ENCODE peak calls at places on chromosomes 7 and 10, in seven cellular contexts. P is fibroblast of the aortic adventitia; D is NCI-H460; C is activated CD4-positive, alpha-beta T cell treated with anti-CD3 and anti-CD28 coated beads, Interleukin-2, amount 50 U/mL, for 24 hours; M is endothelial cell; T is Daoy; Z is HuH-7.5. O is an unnamed sample.

GRCh38 chr7:106165328-106165727 is 53.2 kb upstream of the SYPL1 start:
- DNase-seq in Z (no peak), P (peak), D (no peak), M (no peak), T (peak), C (no peak), O (no peak)

GRCh38 chr7:121337398-121337797 is 8.6 kb downstream of the WNT16 start:
- DNase-seq in Z (no peak), D (peak), P (peak), M (no peak), C (no peak), T (peak), O (no peak)

GRCh38 chr10:99337911-99338310 is 8.8 kb downstream of the CNNM1 start:
- DNase-seq in C (no peak), P (no peak), T (no peak), M (no peak), D (no peak), Z (no peak), O (no peak)

GRCh38 chr10:120715214-120715613 is 135.9 kb upstream of the WDR11 start:
- DNase-seq in P (no peak), D (no peak), Z (no peak), C (no peak), M (no peak), T (no peak), O (no peak)

GRCh38 chr7:1811850-1812692 is 142.0 kb downstream of the ELFN1 start:
- DNase-seq in D (peak), P (no peak), T (no peak), M (no peak), Z (peak), C (no peak), O (no peak)

GRCh38 chr7:2785071-2785500 is 59.0 kb downstream of the GNA12 start:
- DNase-seq in P (peak), M (no peak), T (peak), D (peak), C (no peak), Z (no peak), O (no peak)

GRCh38 chr10:18875480-18875879 is 173.1 kb upstream of the MALRD1 start:
- DNase-seq in T (peak), D (no peak), Z (no peak), M (no peak), P (no peak), C (no peak), O (no peak)

GRCh38 chr7:1463685-1464223 is 4.5 kb upstream of the MICALL2 start:
- DNase-seq in C (no peak), D (no peak), T (no peak), Z (no peak), M (no peak), P (peak), O (no peak)

GRCh38 chr10:114881916-114882315 is 56.1 kb upstream of the TRUB1 start:
- DNase-seq in P (no peak), D (no peak), M (no peak), C (no peak), T (no peak), Z (no peak), O (no peak)

GRCh38 chr10:123309740-123310139 is 155.5 kb downstream of the BUB3 start:
- DNase-seq in C (no peak), P (peak), D (no peak), T (peak), M (no peak), Z (no peak), O (no peak)

GRCh38 chr10:6918305-6918704 is 338.2 kb upstream of the PRKCQ start:
- DNase-seq in C (peak), Z (no peak), P (no peak), T (peak), D (peak), M (peak), O (peak)

GRCh38 chr7:130673066-130673465 is 4.5 kb upstream of the COPG2 start:
- DNase-seq in P (peak), C (no peak), T (no peak), M (no peak), D (no peak), Z (no peak), O (no peak)

GRCh38 chr7:20596653-20597052 is 18.8 kb upstream of the ABCB5 start:
- DNase-seq in D (no peak), P (peak), Z (no peak), M (no peak), C (no peak), T (peak), O (no peak)

GRCh38 chr7:2219136-2219535 is 13.6 kb downstream of the MAD1L1 start:
- DNase-seq in T (no peak), M (no peak), C (no peak), Z (no peak), P (no peak), D (no peak), O (no peak)

GRCh38 chr7:29892231-29892630 is 85.9 kb downstream of the WIPF3 start:
- DNase-seq in Z (no peak), P (no peak), T (no peak), D (no peak), M (no peak), C (no peak), O (no peak)

GRCh38 chr7:35758421-35758820 is 42.4 kb upstream of the SEPTIN7 start:
- DNase-seq in D (no peak), M (peak), Z (peak), C (no peak), T (no peak), P (peak), O (no peak)

GRCh38 chr7:27526991-27527722 is 135.5 kb downstream of the HIBADH start:
- DNase-seq in P (peak), D (no peak), Z (no peak), M (no peak), C (no peak), T (no peak), O (no peak)

GRCh38 chr7:110977127-110977776 is 113.7 kb upstream of the LRRN3 start:
- DNase-seq in Z (no peak), T (no peak), M (no peak), D (no peak), C (no peak), P (no peak), O (no peak)

GRCh38 chr7:29095666-29096560 is 50.4 kb downstream of the CPVL start:
- DNase-seq in M (no peak), D (no peak), T (no peak), P (no peak), Z (no peak), C (no peak), O (no peak)

GRCh38 chr10:133139561-133140065 is 20.4 kb upstream of the KNDC1 start:
- DNase-seq in T (no peak), C (no peak), D (no peak), P (no peak), Z (no peak), M (no peak), O (no peak)

GRCh38 chr10:100744980-100745881 is at the start of gene PAX2:
- DNase-seq in Z (no peak), M (no peak), P (no peak), T (peak), D (no peak), C (no peak), O (no peak)

O was measured in stimulated activated CD8-positive, alpha-beta memory T cell treated with anti-CD3 and anti-CD28 coated beads, Interleukin-7, amount 100 ng/mL, for 1 hour.